ENCODE peak calls at places on chromosome 9, in five cellular contexts. U, Z, M, V and W are unnamed samples.

GRCh38 chr9:124014355-124015026 is 2.9 kb downstream of the LHX2 start:
- DNase-seq in Z (no peak), U (no peak), M (no peak), V (no peak), W (no peak)

GRCh38 chr9:36191290-36191645 is 547 bp downstream of the CLTA start:
- DNase-seq in M (no peak), V (peak; percentile 72), U (peak; percentile 30), Z (no peak), W (peak; percentile 74)

GRCh38 chr9:70411141-70411929 is 3.1 kb downstream of the KLF9 start:
- DNase-seq in V (peak; percentile 90), M (peak; percentile 93), Z (peak; percentile 88), U (peak; percentile 58), W (peak; percentile 72)

GRCh38 chr9:32378496-32378895 is 5.9 kb upstream of the ACO1 start:
- DNase-seq in M (peak; percentile 82), V (no peak), Z (no peak), U (peak; percentile 68), W (no peak)

GRCh38 chr9:2242778-2243395 is 227.7 kb downstream of the SMARCA2 start:
- DNase-seq in M (peak; percentile 13), Z (no peak), V (no peak), U (peak; percentile 41), W (no peak)

GRCh38 chr9:98432134-98432533 is 176.7 kb upstream of the TBC1D2 start:
- DNase-seq in Z (no peak), U (no peak), M (no peak), V (no peak), W (no peak)

GRCh38 chr9:131276891-131277672 is 772 bp upstream of the FAM78A start:
- DNase-seq in V (no peak), Z (no peak), U (no peak), M (no peak), W (no peak)

GRCh38 chr9:137610944-137611343 is 5.5 kb downstream of the ARRDC1 start:
- DNase-seq in V (no peak), M (no peak), Z (no peak), U (no peak), W (no peak)

GRCh38 chr9:137031904-137032639 is at the start of gene FUT7:
- DNase-seq in M (no peak), V (no peak), U (no peak), Z (no peak), W (peak; percentile 71)

GRCh38 chr9:79665383-79665782 is 93.6 kb downstream of the TLE4 start:
- DNase-seq in V (no peak), Z (no peak), M (no peak), U (no peak), W (no peak)

GRCh38 chr9:128627127-128627715 is 29.4 kb downstream of the DYNC2I2 start:
- DNase-seq in U (no peak), Z (no peak), M (no peak), V (peak; percentile 63), W (no peak)

GRCh38 chr9:130952065-130952762 is 13.2 kb upstream of the FIBCD1 start:
- DNase-seq in M (no peak), Z (no peak), U (no peak), V (no peak), W (no peak)

GRCh38 chr9:127904518-127904887 is 5.1 kb upstream of the ST6GALNAC6 start:
- DNase-seq in M (no peak), U (peak; percentile 50), V (peak; percentile 74), Z (peak; percentile 74), W (peak; percentile 88)

GRCh38 chr9:32551491-32552049 is 557 bp upstream of the SMIM27 start:
- DNase-seq in U (peak; percentile 40), Z (no peak), M (peak; percentile 45), V (peak; percentile 70), W (no peak)

GRCh38 chr9:90827181-90827866 is 25.7 kb downstream of the SYK start:
- DNase-seq in Z (no peak), V (no peak), M (no peak), U (no peak), W (no peak)

GRCh38 chr9:17088566-17088965 is 46.3 kb upstream of the CNTLN start:
- DNase-seq in M (no peak), U (no peak), Z (no peak), V (no peak), W (no peak)

GRCh38 chr9:110015759-110016158 is 192.2 kb downstream of the C9orf152 start:
- DNase-seq in M (peak; percentile 88), Z (no peak), U (peak; percentile 99), V (no peak), W (no peak)

GRCh38 chr9:36207546-36208012 is 16.9 kb downstream of the CLTA start:
- DNase-seq in Z (no peak), U (peak; percentile 30), M (peak; percentile 58), V (no peak), W (no peak)

GRCh38 chr9:129823163-129823933 is 588 bp downstream of the TOR1A start:
- DNase-seq in M (peak; percentile 33), Z (no peak), U (no peak), V (no peak), W (peak; percentile 72)

GRCh38 chr9:136619742-136620440 is 42.8 kb upstream of the EGFL7 start:
- DNase-seq in V (peak; percentile 86), U (no peak), Z (no peak), M (no peak), W (peak; percentile 93)

GRCh38 chr9:109418827-109419226 is 79.3 kb downstream of the PTPN3 start:
- DNase-seq in V (no peak), U (no peak), M (no peak), Z (no peak), W (no peak)

GRCh38 chr9:126363847-126364671 is 37.4 kb downstream of the MVB12B start:
- DNase-seq in U (peak; percentile 96), Z (no peak), M (no peak), V (no peak), W (no peak)

GRCh38 chr9:95486318-95486717 is 30.5 kb downstream of the PTCH1 start:
- DNase-seq in U (no peak), M (no peak), V (no peak), Z (no peak), W (no peak)

GRCh38 chr9:128341435-128341849 is 1.1 kb downstream of the SLC27A4 start:
- DNase-seq in U (peak; percentile 78), V (peak; percentile 80), M (peak; percentile 73), Z (no peak), W (no peak)

GRCh38 chr9:121652838-121653231 is 1.4 kb downstream of the DAB2IP start:
- DNase-seq in U (no peak), V (no peak), M (no peak), Z (no peak), W (no peak)
- H3K4me3 ChIP-seq in U (no peak overlapping the region), V (peak overlapping the region; percentile 62), M (no peak overlapping the region), Z (peak overlapping the region; percentile 77), W (peak overlapping the region; percentile 58)

DNA sequence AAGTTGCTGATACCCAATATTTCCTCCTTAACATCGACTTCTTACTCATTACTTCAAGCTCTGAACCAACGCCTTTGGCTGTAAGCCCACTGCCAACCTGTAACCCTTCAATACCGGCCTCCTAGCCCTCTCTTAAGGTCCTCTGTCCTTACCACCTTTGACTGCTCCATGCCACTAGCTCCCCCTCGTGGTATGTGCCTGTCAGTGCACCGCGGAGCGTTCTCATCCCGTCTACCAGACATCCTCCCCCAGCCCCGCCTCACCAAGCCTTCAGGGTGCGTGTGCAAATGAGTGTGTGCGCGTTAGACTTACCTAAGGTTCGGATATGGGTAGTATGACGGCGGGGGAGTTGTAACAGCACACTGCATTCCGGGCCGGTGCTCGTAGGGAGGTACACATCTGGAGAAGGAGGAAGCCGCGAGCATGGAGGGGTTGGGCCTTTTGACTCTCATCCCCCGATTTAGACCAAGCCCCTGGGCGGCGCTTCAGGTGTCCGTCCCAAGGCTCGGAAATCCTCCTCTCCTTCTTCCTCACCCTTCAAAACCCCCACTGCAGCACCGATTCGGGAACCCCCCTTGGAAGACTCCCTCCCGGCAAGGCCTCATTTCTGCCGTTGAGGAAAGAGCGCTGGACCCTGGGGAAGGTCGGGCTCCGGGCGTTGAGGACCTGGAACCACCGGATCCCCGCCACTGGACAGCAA is 2.8 kb upstream of the MYORG start:
- DNase-seq in M (peak; percentile 82), V (peak; percentile 94), Z (peak; percentile 87), U (peak; percentile 87), W (peak; percentile 93)
- TF ChIP-seq CTCF in M (peak; percentile 99), V (peak; percentile 98), Z (peak; percentile 96), U (peak; percentile 93), W (peak; percentile 99)

GRCh38 chr9:116332090-116332489 is 178.5 kb downstream of the PAPPA start:
- DNase-seq in V (no peak), Z (no peak), U (no peak), M (no peak), W (no peak)

GRCh38 chr9:116334581-116335150 is 181.1 kb downstream of the PAPPA start:
- DNase-seq in U (no peak), Z (no peak), V (no peak), M (no peak), W (no peak)

GRCh38 chr9:116331241-116331640 is 177.7 kb downstream of the PAPPA start:
- DNase-seq in Z (no peak), V (no peak), U (no peak), M (no peak), W (no peak)

GRCh38 chr9:116335392-116335791 is 181.8 kb downstream of the PAPPA start:
- DNase-seq in V (no peak), U (no peak), Z (no peak), M (no peak), W (no peak)

GRCh38 chr9:116333254-116333653 is 179.7 kb downstream of the PAPPA start:
- DNase-seq in U (no peak), Z (no peak), M (no peak), V (no peak), W (no peak)
- H3K4me3 ChIP-seq in U (no peak overlapping the region), Z (no peak overlapping the region), M (no peak overlapping the region), V (no peak overlapping the region), W (no peak overlapping the region)

GRCh38 chr9:114434878-114435311 is 47.1 kb upstream of the AKNA start:
- DNase-seq in U (peak; percentile 52), Z (peak; percentile 41), V (no peak), M (peak; percentile 38), W (no peak)
- TF ChIP-seq CTCF in U (peak; percentile 82), Z (no peak), V (no peak), M (peak; percentile 65), W (peak; percentile 26)

GRCh38 chr9:113131689-113132151 is 19.1 kb upstream of the SLC31A2 start:
- DNase-seq in M (peak; percentile 43), Z (no peak), U (no peak), V (no peak), W (no peak)
- H3K4me3 ChIP-seq in M (no peak overlapping the region), Z (no peak overlapping the region), U (no peak overlapping the region), V (no peak overlapping the region), W (no peak overlapping the region)